ENCODE peak calls at places on chromosomes 6 and 20, in nine cellular contexts. D is OCI-LY7, V is PC-3, E is hepatocyte, N is neural progenitor cell, K is GM23248, I is HCT116, B is SK-N-SH, O is MM.1S. C is an unnamed sample.

GRCh38 chr6:35011096-35012041 is 122.3 kb downstream of the ANKS1A start:
- DNase-seq in I (no peak), B (no peak), N (no peak), D (no peak), V (no peak), O (no peak), K (no peak), E (no peak), C (no peak)

GRCh38 chr6:33977606-33978438 is 168.1 kb downstream of the GRM4 start:
- DNase-seq in E (no peak), K (no peak), O (no peak), V (no peak), I (no peak), N (no peak), D (no peak), B (peak; percentile 12), C (no peak)

GRCh38 chr6:28747631-28748157 is 176.1 kb downstream of the TRIM27 start:
- DNase-seq in O (no peak), N (peak; percentile 78), K (peak; percentile 42), D (no peak), E (peak; percentile 46), V (peak; percentile 83), B (no peak), I (peak; percentile 90), C (peak; percentile 95)

GRCh38 chr6:95576621-95577316 is 566 bp upstream of the MANEA start:
- DNase-seq in D (peak; percentile 41), I (no peak), O (peak; percentile 62), E (no peak), B (no peak), V (no peak), K (peak; percentile 46), N (no peak), C (no peak)

GRCh38 chr6:89111933-89112332 is 5.9 kb downstream of the SRSF12 start:
- DNase-seq in E (no peak), V (no peak), B (no peak), N (no peak), K (no peak), O (no peak), I (peak; percentile 10), D (no peak), C (no peak)

GRCh38 chr6:6470112-6470511 is 118.4 kb upstream of the LY86 start:
- DNase-seq in E (no peak), D (no peak), I (no peak), O (no peak), N (no peak), K (no peak), B (no peak), V (no peak), C (no peak)

GRCh38 chr6:135030532-135031178 is 24.0 kb downstream of the HBS1L start:
- DNase-seq in V (no peak), O (no peak), E (no peak), K (peak; percentile 23), I (no peak), D (no peak), N (no peak), B (no peak), C (no peak)

GRCh38 chr20:32678948-32679347 is 5.2 kb upstream of the C20orf203 start:
- DNase-seq in N (no peak), D (no peak), B (no peak), K (peak; percentile 74), O (no peak), V (peak; percentile 31), I (no peak), E (no peak), C (no peak)

GRCh38 chr20:59204201-59204894 is 40.7 kb downstream of the ZNF831 start:
- DNase-seq in E (no peak), V (no peak), O (no peak), N (no peak), D (no peak), B (no peak), I (no peak), K (no peak), C (no peak)

GRCh38 chr6:104218132-104218531 is 641.6 kb downstream of the HACE1 start:
- DNase-seq in E (no peak), K (no peak), O (no peak), N (no peak), D (no peak), B (no peak), I (no peak), V (peak; percentile 17), C (no peak)

GRCh38 chr6:170036916-170037315 is 254.0 kb downstream of the DLL1 start:
- DNase-seq in K (no peak), O (no peak), D (no peak), B (no peak), N (no peak), E (no peak), V (no peak), I (no peak), C (no peak)

GRCh38 chr6:53492860-53493634 is 51.9 kb downstream of the GCLC start:
- DNase-seq in V (peak; percentile 84), O (peak; percentile 43), N (peak; percentile 51), K (peak; percentile 81), E (peak; percentile 63), I (peak; percentile 34), B (peak; percentile 30), D (peak; percentile 61), C (peak; percentile 78)

GRCh38 chr20:59087829-59088433 is 45.3 kb upstream of the PRELID3B start:
- DNase-seq in E (peak; percentile 86), V (peak; percentile 90), D (peak; percentile 79), O (peak; percentile 58), K (peak; percentile 77), B (peak; percentile 55), N (peak; percentile 86), I (peak; percentile 52), C (peak; percentile 91)

GRCh38 chr20:57656821-57657536 is 36.8 kb upstream of the ZBP1 start:
- DNase-seq in D (no peak), B (peak; percentile 17), O (no peak), K (no peak), E (no peak), V (no peak), N (no peak), I (no peak), C (no peak)

GRCh38 chr20:57526067-57526884 is 1.3 kb upstream of the CTCFL start:
- DNase-seq in O (no peak), I (peak; percentile 15), K (no peak), N (peak; percentile 28), B (peak; percentile 45), D (peak; percentile 45), E (no peak), V (no peak), C (peak; percentile 69)

GRCh38 chr6:32669240-32669639 is 2.8 kb upstream of the HLA-DQB1 start:
- DNase-seq in V (no peak), I (no peak), D (no peak), K (no peak), B (no peak), E (no peak), O (no peak), N (no peak), C (no peak)

GRCh38 chr6:105573138-105573537 is 170.3 kb upstream of the PREP start:
- DNase-seq in I (no peak), O (no peak), K (peak; percentile 63), B (no peak), D (no peak), E (no peak), V (peak; percentile 39), N (no peak), C (no peak)

GRCh38 chr20:22825546-22825945 is 209.6 kb upstream of the SSTR4 start:
- DNase-seq in E (no peak), N (no peak), O (no peak), B (no peak), I (no peak), K (no peak), D (no peak), V (no peak), C (no peak)

GRCh38 chr20:44354979-44355502 is 458 bp upstream of the HNF4A start:
- DNase-seq in I (peak; percentile 27), V (no peak), E (no peak), B (no peak), O (no peak), D (no peak), N (no peak), K (no peak), C (no peak)

DNA sequence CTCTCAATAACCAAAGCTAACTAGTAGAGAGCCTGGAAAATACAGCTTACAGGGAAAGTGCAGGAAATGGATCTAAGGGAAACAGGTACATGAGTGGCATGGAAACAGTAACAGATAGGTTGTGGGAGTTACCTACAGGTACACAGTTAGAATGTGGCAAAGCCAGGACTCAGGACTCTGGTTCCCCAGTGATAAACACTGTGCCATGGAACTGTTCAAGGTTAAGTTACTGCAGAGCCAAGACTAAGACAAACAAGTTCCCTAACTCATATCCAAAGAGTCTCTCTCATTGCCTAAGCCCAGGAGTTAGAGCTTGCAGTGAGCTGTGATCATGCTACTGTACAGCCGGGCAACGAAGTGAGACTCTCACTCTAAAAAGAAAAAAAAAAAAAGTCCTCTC is 6.6 kb downstream of the MED20 start:
- DNase-seq in I (no peak), K (no peak), D (no peak), B (no peak), E (no peak), N (no peak), O (no peak), V (no peak), C (no peak)
- H3K36me3 ChIP-seq in I (peaks cover 16% of the 10 kb centered on the region), K (peaks cover 12% of the 10 kb centered on the region), D (peaks cover 75% of the 10 kb centered on the region), B (peaks cover 29% of the 10 kb centered on the region), E (no peaks in the 10 kb centered on the region), N (no peaks in the 10 kb centered on the region), O (no peaks in the 10 kb centered on the region), V (peaks cover 18% of the 10 kb centered on the region), C (peaks cover 5% of the 10 kb centered on the region)

GRCh38 chr20:48814633-48815032 is 13.2 kb downstream of the PREX1 start:
- DNase-seq in O (no peak), E (no peak), I (no peak), N (no peak), V (no peak), K (no peak), D (no peak), B (no peak), C (no peak)
- H3K79me2 ChIP-seq in O (no peaks in the 10 kb centered on the region), E (no peaks in the 10 kb centered on the region), I (no peaks in the 10 kb centered on the region), N (no peaks in the 10 kb centered on the region), V (no peaks in the 10 kb centered on the region), K (no peaks in the 10 kb centered on the region), D (peaks cover 26% of the 10 kb centered on the region), B (no peaks in the 10 kb centered on the region), C (no peaks in the 10 kb centered on the region)

DNA sequence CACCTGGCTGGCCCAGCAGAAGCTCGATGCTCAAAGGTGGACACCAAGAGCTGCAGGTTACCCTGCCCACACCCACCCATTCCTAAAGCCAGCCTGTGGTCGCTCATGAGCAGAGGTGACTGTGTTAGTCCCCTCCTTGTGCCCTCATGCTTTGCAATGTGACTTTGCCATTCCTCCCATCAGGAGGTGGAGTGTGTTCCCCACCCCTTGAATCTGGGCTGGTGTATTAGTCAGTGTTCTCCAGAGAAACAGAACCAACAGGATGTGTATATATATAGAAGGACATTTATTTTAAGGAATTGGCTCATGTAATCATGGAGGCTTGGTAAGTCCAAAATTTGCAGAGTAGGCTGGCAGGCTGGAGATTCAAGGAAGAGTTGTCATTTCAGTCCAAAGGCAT is 54.4 kb upstream of the RNF24 start:
- DNase-seq in N (no peak), I (no peak), D (no peak), O (no peak), K (peak; percentile 70), E (no peak), V (peak; percentile 32), B (no peak), C (no peak)
- TF ChIP-seq EZH2phosphoT487 in N (no peak), I (no peak), D (no peak), O (no peak), K (no peak), E (no peak), V (no peak), B (no peak), C (no peak)

DNA sequence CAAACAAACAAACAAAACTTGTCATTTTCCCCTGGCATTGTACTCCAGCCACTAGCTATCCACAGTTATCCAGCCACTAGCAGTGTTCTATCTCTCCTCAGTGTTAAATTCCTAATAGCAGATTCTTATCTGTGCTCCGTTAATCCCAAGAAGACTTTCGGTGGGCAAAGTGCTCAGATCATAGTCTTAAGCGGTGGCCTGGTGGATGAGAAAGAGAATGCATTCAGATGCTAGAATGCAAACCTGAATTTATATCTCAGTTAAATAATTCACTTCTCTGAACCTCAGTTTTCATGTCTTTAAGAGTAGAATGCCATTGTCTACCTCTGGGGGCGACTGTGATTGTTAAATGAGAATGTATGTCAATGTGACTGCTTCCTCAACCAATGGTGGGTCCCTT is 47.7 kb upstream of the KCNG1 start:
- DNase-seq in I (no peak), D (no peak), N (no peak), B (no peak), K (no peak), E (no peak), V (no peak), O (no peak), C (peak; percentile 47)
- H3K36me3 ChIP-seq in I (no peaks in the 10 kb centered on the region), D (no peaks in the 10 kb centered on the region), N (no peaks in the 10 kb centered on the region), B (no peaks in the 10 kb centered on the region), K (no peaks in the 10 kb centered on the region), E (no peaks in the 10 kb centered on the region), V (no peaks in the 10 kb centered on the region), O (no peaks in the 10 kb centered on the region), C (no peaks in the 10 kb centered on the region)